ENCODE peak calls at places on chromosomes 5 and 9, in eight cellular contexts. One of them, this sample, is unnamed. For H3K4me1, the result is how much of the 10 kb centered on the place peaks cover.

GRCh38 chr5:92980491-92980890 is 600.5 kb downstream of the NR2F1-AS1 start:
- DNase-seq in ovary: no peak
- DNase-seq in pancreas: no peak
- DNase-seq in uterus: no peak
- DNase-seq in A549: no peak
- DNase-seq in spleen: no peak
- DNase-seq in esophagus squamous epithelium: no peak
- DNase-seq in psoas muscle: no peak
- DNase-seq in this sample: no peak

GRCh38 chr9:97109194-97109811 is 70.4 kb upstream of the CTSV start:
- DNase-seq in ovary: no peak
- DNase-seq in pancreas: peak
- DNase-seq in uterus: no peak
- DNase-seq in A549: peak
- DNase-seq in spleen: no peak
- DNase-seq in esophagus squamous epithelium: no peak
- DNase-seq in psoas muscle: no peak
- DNase-seq in this sample: no peak

GRCh38 chr5:141512390-141513020 is 23.6 kb downstream of the PCDHGC5 start:
- DNase-seq in ovary: peak
- DNase-seq in pancreas: peak
- DNase-seq in uterus: peak
- DNase-seq in A549: peak
- DNase-seq in spleen: peak
- DNase-seq in esophagus squamous epithelium: no peak
- DNase-seq in psoas muscle: peak
- DNase-seq in this sample: peak

GRCh38 chr5:178199581-178200434 is 4.5 kb upstream of the HNRNPAB start:
- DNase-seq in ovary: no peak
- DNase-seq in pancreas: no peak
- DNase-seq in uterus: no peak
- DNase-seq in A549: no peak
- DNase-seq in spleen: no peak
- DNase-seq in esophagus squamous epithelium: no peak
- DNase-seq in psoas muscle: no peak
- DNase-seq in this sample: peak

GRCh38 chr9:65432051-65432450 is 147.0 kb upstream of the FOXD4L5 start:
- DNase-seq in ovary: no peak
- DNase-seq in pancreas: no peak
- DNase-seq in uterus: no peak
- DNase-seq in A549: no peak
- DNase-seq in spleen: no peak
- DNase-seq in esophagus squamous epithelium: no peak
- DNase-seq in psoas muscle: no peak
- DNase-seq in this sample: no peak

GRCh38 chr5:134594336-134594735 is 38.3 kb downstream of the SAR1B start:
- DNase-seq in ovary: no peak
- DNase-seq in pancreas: no peak
- DNase-seq in uterus: no peak
- DNase-seq in A549: no peak
- DNase-seq in spleen: no peak
- DNase-seq in esophagus squamous epithelium: no peak
- DNase-seq in psoas muscle: no peak
- DNase-seq in this sample: no peak

GRCh38 chr5:106875591-106876297 is 795.0 kb downstream of the EFNA5 start:
- DNase-seq in ovary: no peak
- DNase-seq in pancreas: peak
- DNase-seq in uterus: no peak
- DNase-seq in A549: peak
- DNase-seq in spleen: peak
- DNase-seq in esophagus squamous epithelium: no peak
- DNase-seq in psoas muscle: no peak
- DNase-seq in this sample: no peak

GRCh38 chr5:68149189-68149588 is 66.4 kb upstream of the PIK3R1 start:
- DNase-seq in ovary: no peak
- DNase-seq in pancreas: no peak
- DNase-seq in uterus: no peak
- DNase-seq in A549: no peak
- DNase-seq in spleen: no peak
- DNase-seq in esophagus squamous epithelium: no peak
- DNase-seq in psoas muscle: no peak
- DNase-seq in this sample: no peak

GRCh38 chr9:29793970-29794369 is 2220.7 kb upstream of the C9orf72 start:
- DNase-seq in ovary: no peak
- DNase-seq in pancreas: no peak
- DNase-seq in uterus: no peak
- DNase-seq in A549: no peak
- DNase-seq in spleen: no peak
- DNase-seq in esophagus squamous epithelium: no peak
- DNase-seq in psoas muscle: no peak
- DNase-seq in this sample: no peak

GRCh38 chr9:107368696-107369095 is 85.6 kb downstream of the RAD23B start:
- DNase-seq in ovary: no peak
- DNase-seq in pancreas: no peak
- DNase-seq in uterus: no peak
- DNase-seq in A549: no peak
- DNase-seq in spleen: no peak
- DNase-seq in esophagus squamous epithelium: no peak
- DNase-seq in psoas muscle: no peak
- DNase-seq in this sample: no peak

GRCh38 chr5:66805514-66806430 is 209.6 kb downstream of the MAST4 start:
- DNase-seq in ovary: no peak
- DNase-seq in pancreas: no peak
- DNase-seq in uterus: no peak
- DNase-seq in A549: no peak
- DNase-seq in spleen: no peak
- DNase-seq in esophagus squamous epithelium: no peak
- DNase-seq in psoas muscle: no peak
- DNase-seq in this sample: no peak

GRCh38 chr5:6221141-6221626 is 157.2 kb downstream of the MED10 start:
- DNase-seq in ovary: no peak
- DNase-seq in pancreas: no peak
- DNase-seq in uterus: no peak
- DNase-seq in A549: no peak
- DNase-seq in spleen: no peak
- DNase-seq in esophagus squamous epithelium: no peak
- DNase-seq in psoas muscle: no peak
- DNase-seq in this sample: no peak

GRCh38 chr5:6218517-6218916 is 159.8 kb downstream of the MED10 start:
- DNase-seq in ovary: no peak
- DNase-seq in pancreas: no peak
- DNase-seq in uterus: no peak
- DNase-seq in A549: no peak
- DNase-seq in spleen: no peak
- DNase-seq in esophagus squamous epithelium: no peak
- DNase-seq in psoas muscle: no peak
- DNase-seq in this sample: no peak

GRCh38 chr5:6222899-6223298 is 155.4 kb downstream of the MED10 start:
- DNase-seq in ovary: no peak
- DNase-seq in pancreas: no peak
- DNase-seq in uterus: no peak
- DNase-seq in A549: no peak
- DNase-seq in spleen: no peak
- DNase-seq in esophagus squamous epithelium: no peak
- DNase-seq in psoas muscle: no peak
- DNase-seq in this sample: no peak

GRCh38 chr5:6222121-6222520 is 156.2 kb downstream of the MED10 start:
- DNase-seq in ovary: no peak
- DNase-seq in pancreas: no peak
- DNase-seq in uterus: no peak
- DNase-seq in A549: no peak
- DNase-seq in spleen: no peak
- DNase-seq in esophagus squamous epithelium: no peak
- DNase-seq in psoas muscle: no peak
- DNase-seq in this sample: no peak

GRCh38 chr5:6220346-6221088 is 157.8 kb downstream of the MED10 start:
- DNase-seq in ovary: no peak
- DNase-seq in pancreas: no peak
- DNase-seq in uterus: no peak
- DNase-seq in A549: no peak
- DNase-seq in spleen: no peak
- DNase-seq in esophagus squamous epithelium: no peak
- DNase-seq in psoas muscle: no peak
- DNase-seq in this sample: no peak
- H3K27ac ChIP-seq in ovary: no peak
- H3K27ac ChIP-seq in pancreas: no peak
- H3K27ac ChIP-seq in uterus: no peak
- H3K27ac ChIP-seq in A549: no peak
- H3K27ac ChIP-seq in spleen: no peak
- H3K27ac ChIP-seq in esophagus squamous epithelium: no peak
- H3K27ac ChIP-seq in psoas muscle: no peak
- H3K27ac ChIP-seq in this sample: no peak

DNA sequence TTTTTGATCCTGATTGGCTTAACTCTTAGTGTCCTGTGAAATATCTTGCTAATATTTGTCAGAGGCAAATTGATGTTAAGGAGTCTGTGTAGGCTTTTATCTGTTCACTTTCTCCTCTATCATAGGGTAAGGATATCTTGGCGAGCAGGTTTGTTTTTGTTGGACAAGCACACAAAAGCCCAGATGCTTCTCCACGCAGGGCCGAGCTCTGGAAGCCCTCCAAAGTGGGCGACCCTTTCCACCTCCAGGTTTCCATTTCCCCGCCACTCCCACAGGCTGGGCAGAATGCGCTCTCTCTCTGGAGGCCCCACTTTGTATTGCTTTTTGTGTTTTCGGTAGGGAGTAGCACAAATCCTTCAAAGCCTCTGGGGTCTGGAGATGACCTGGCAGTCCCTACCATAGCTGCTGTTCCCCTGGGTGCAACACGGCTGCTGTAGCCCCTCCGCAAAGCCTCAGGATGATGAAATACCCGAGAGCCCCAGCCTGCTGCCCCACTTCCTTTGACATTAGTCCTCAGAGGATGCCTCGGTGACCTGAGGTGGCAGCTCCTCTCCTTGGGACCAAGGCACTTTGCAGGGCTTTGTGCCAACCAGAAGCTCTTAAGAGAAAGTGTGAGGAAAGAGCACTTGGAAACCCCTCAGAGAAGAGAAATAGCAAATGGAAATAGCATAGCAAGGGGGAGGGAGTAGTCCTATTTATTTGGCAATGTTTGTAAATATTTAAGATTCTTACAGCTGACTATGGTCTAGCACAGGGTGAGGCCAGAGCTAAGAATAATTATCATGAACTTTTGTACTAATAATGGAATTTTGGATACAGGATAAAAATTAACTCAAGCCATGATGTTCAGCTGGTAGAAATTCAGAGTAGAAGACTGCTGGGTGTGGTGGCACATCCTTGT is 122.8 kb downstream of the ARHGEF28 start:
- DNase-seq in ovary: peak
- DNase-seq in pancreas: no peak
- DNase-seq in uterus: peak
- DNase-seq in A549: no peak
- DNase-seq in spleen: peak
- DNase-seq in esophagus squamous epithelium: no peak
- DNase-seq in psoas muscle: peak
- DNase-seq in this sample: no peak
- H3K4me1 ChIP-seq in ovary: under half
- H3K4me1 ChIP-seq in pancreas: under half
- H3K4me1 ChIP-seq in uterus: under half
- H3K4me1 ChIP-seq in A549: under half
- H3K4me1 ChIP-seq in spleen: under half
- H3K4me1 ChIP-seq in esophagus squamous epithelium: under half
- H3K4me1 ChIP-seq in psoas muscle: under half
- H3K4me1 ChIP-seq in this sample: under half

DNA sequence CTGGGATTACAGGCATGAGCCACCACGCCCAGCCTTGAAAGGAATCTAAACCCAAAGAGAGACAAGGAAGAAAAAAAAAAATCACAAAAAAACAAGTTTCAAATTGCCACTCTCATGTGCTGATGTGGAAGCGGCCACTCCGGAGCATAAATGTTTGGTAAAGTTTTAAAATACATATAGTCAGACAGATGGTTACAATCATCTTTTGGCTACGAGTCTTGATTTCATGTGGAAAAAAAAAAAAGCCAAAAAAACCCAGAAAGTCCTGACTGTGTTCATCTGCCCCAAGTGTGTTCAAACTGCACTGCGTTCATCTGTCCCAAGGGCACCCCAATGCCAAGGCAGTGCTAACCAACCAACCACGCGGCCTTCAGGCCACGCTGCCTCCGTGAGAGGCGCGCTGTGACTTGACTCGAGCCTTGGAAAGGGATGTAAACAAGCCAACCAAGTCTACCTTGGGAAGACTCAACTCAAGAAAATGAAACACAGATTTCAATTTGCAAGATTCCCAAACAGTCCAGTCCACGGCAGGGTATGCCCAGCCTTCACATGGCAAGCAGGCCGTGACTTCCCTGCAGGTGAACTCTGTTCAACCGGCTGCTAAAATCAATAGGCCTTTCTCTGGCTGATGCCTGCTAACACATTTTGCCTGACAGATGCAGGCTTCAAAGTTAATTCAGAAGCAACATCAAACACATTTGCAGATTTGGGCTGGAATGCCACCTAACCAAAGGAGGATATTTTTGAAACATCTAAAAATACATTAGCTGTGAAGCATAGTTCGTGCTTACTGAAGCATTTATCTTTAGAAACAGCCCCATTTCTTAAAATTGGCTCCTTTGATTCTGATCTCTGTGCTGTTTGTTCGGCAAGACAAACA is 126.9 kb downstream of the MYO10 start:
- DNase-seq in ovary: no peak
- DNase-seq in pancreas: no peak
- DNase-seq in uterus: no peak
- DNase-seq in A549: no peak
- DNase-seq in spleen: no peak
- DNase-seq in esophagus squamous epithelium: no peak
- DNase-seq in psoas muscle: no peak
- DNase-seq in this sample: peak
- H3K27ac ChIP-seq in ovary: no peak
- H3K27ac ChIP-seq in pancreas: peak
- H3K27ac ChIP-seq in uterus: peak
- H3K27ac ChIP-seq in A549: peak
- H3K27ac ChIP-seq in spleen: peak
- H3K27ac ChIP-seq in esophagus squamous epithelium: no peak
- H3K27ac ChIP-seq in psoas muscle: no peak
- H3K27ac ChIP-seq in this sample: peak

GRCh38 chr9:120923620-120924328 is 2.8 kb downstream of the TRAF1 start:
- DNase-seq in ovary: no peak
- DNase-seq in pancreas: no peak
- DNase-seq in uterus: no peak
- DNase-seq in A549: no peak
- DNase-seq in spleen: no peak
- DNase-seq in esophagus squamous epithelium: no peak
- DNase-seq in psoas muscle: no peak
- DNase-seq in this sample: no peak

GRCh38 chr9:120927125-120928014 is 774 bp upstream of the TRAF1 start:
- DNase-seq in ovary: no peak
- DNase-seq in pancreas: no peak
- DNase-seq in uterus: no peak
- DNase-seq in A549: no peak
- DNase-seq in spleen: no peak
- DNase-seq in esophagus squamous epithelium: no peak
- DNase-seq in psoas muscle: no peak
- DNase-seq in this sample: no peak

GRCh38 chr9:120924698-120925534 is 1.7 kb downstream of the TRAF1 start:
- DNase-seq in ovary: no peak
- DNase-seq in pancreas: no peak
- DNase-seq in uterus: no peak
- DNase-seq in A549: no peak
- DNase-seq in spleen: peak
- DNase-seq in esophagus squamous epithelium: no peak
- DNase-seq in psoas muscle: no peak
- DNase-seq in this sample: no peak

GRCh38 chr9:120926397-120926928 is at the start of gene TRAF1:
- DNase-seq in ovary: no peak
- DNase-seq in pancreas: no peak
- DNase-seq in uterus: no peak
- DNase-seq in A549: peak
- DNase-seq in spleen: peak
- DNase-seq in esophagus squamous epithelium: no peak
- DNase-seq in psoas muscle: no peak
- DNase-seq in this sample: peak

GRCh38 chr9:120925535-120926396 is 830 bp downstream of the TRAF1 start:
- DNase-seq in ovary: no peak
- DNase-seq in pancreas: no peak
- DNase-seq in uterus: no peak
- DNase-seq in A549: peak
- DNase-seq in spleen: no peak
- DNase-seq in esophagus squamous epithelium: no peak
- DNase-seq in psoas muscle: no peak
- DNase-seq in this sample: no peak
- H3K4me1 ChIP-seq in ovary: under half
- H3K4me1 ChIP-seq in pancreas: under half
- H3K4me1 ChIP-seq in uterus: under half
- H3K4me1 ChIP-seq in A549: under half
- H3K4me1 ChIP-seq in spleen: under half
- H3K4me1 ChIP-seq in esophagus squamous epithelium: under half
- H3K4me1 ChIP-seq in psoas muscle: under half
- H3K4me1 ChIP-seq in this sample: under half